ENCODE peak calls at places on chromosomes 2 and 18, in five cellular contexts. Z, F, M, K and V are unnamed samples.

GRCh38 chr18:62944454-62944853 is 229.1 kb downstream of the PHLPP1 start:
- DNase-seq in Z (peak; percentile 6), M (no peak), K (peak; percentile 34), F (no peak), V (no peak)

GRCh38 chr18:23138470-23138869 is 3.2 kb downstream of the CABLES1 start:
- DNase-seq in F (peak; percentile 25), M (no peak), Z (no peak), K (no peak), V (peak; percentile 63)

GRCh38 chr18:22641973-22642372 is 224.3 kb upstream of the CTAGE1 start:
- DNase-seq in F (no peak), K (peak; percentile 64), Z (no peak), M (no peak), V (no peak)

GRCh38 chr2:65647249-65647842 is 214.9 kb upstream of the SPRED2 start:
- DNase-seq in Z (no peak), M (no peak), F (no peak), K (no peak), V (no peak)

GRCh38 chr2:130864830-130865229 is 28.1 kb downstream of the ARHGEF4 start:
- DNase-seq in K (peak; percentile 99), Z (peak; percentile 8), F (peak; percentile 90), M (no peak), V (peak; percentile 36)

GRCh38 chr2:216565946-216566345 is 67.3 kb upstream of the IGFBP2 start:
- DNase-seq in Z (no peak), F (no peak), K (no peak), M (no peak), V (no peak)

GRCh38 chr2:225894240-225894980 is 494.9 kb downstream of the NYAP2 start:
- DNase-seq in F (no peak), Z (no peak), M (no peak), K (peak; percentile 56), V (no peak)

GRCh38 chr2:227871375-227871788 is at the start of gene DAW1:
- DNase-seq in Z (peak; percentile 4), M (peak; percentile 82), K (peak; percentile 88), F (peak; percentile 51), V (peak; percentile 69)

GRCh38 chr2:144426981-144427479 is 92.9 kb downstream of the ZEB2 start:
- DNase-seq in K (peak; percentile 57), Z (no peak), F (peak; percentile 16), M (no peak), V (no peak)

GRCh38 chr2:53373126-53373525 is 394.5 kb upstream of the CHAC2 start:
- DNase-seq in K (no peak), F (no peak), M (no peak), Z (no peak), V (no peak)

GRCh38 chr2:131156452-131157149 is 51.5 kb downstream of the PLEKHB2 start:
- DNase-seq in Z (no peak), K (no peak), M (no peak), F (no peak), V (no peak)

GRCh38 chr2:72923833-72924352 is 6.6 kb downstream of the EMX1 start:
- DNase-seq in F (no peak), M (peak; percentile 70), K (no peak), Z (no peak), V (no peak)

GRCh38 chr2:201579536-201579935 is 63.8 kb downstream of the TMEM237 start:
- DNase-seq in K (peak; percentile 81), M (no peak), Z (no peak), F (no peak), V (no peak)

GRCh38 chr2:128639693-128640092 is 321.0 kb upstream of the HS6ST1 start:
- DNase-seq in Z (no peak), M (peak; percentile 75), K (no peak), F (no peak), V (no peak)

GRCh38 chr2:236676131-236676873 is 106.7 kb downstream of the ACKR3 start:
- DNase-seq in M (no peak), Z (no peak), K (no peak), F (no peak), V (no peak)

GRCh38 chr18:13804305-13804704 is 19.6 kb upstream of the MC5R start:
- DNase-seq in M (peak; percentile 34), Z (no peak), F (no peak), K (no peak), V (no peak)

GRCh38 chr2:102122115-102122514 is 20.4 kb upstream of the IL1R1 start:
- DNase-seq in F (no peak), K (peak; percentile 80), M (no peak), Z (no peak), V (no peak)

GRCh38 chr2:133657591-133657990 is 89.3 kb upstream of the NCKAP5 start:
- DNase-seq in Z (no peak), F (no peak), K (no peak), M (no peak), V (no peak)

GRCh38 chr2:108621087-108621559 is 86.9 kb downstream of the LIMS1 start:
- DNase-seq in M (no peak), K (no peak), F (peak; percentile 40), Z (peak; percentile 87), V (no peak)

GRCh38 chr2:30931841-30932407 is 124.7 kb upstream of the CAPN13 start:
- DNase-seq in F (no peak), Z (peak; percentile 62), M (no peak), K (no peak), V (no peak)

GRCh38 chr2:99430614-99431258 is 59.1 kb downstream of the REV1 start:
- DNase-seq in Z (no peak), F (no peak), K (peak; percentile 21), M (no peak), V (no peak)

GRCh38 chr2:221581986-221582385 is 9.9 kb upstream of the EPHA4 start:
- DNase-seq in Z (no peak), K (no peak), M (no peak), F (no peak), V (no peak)

GRCh38 chr2:18771212-18771611 is 181.8 kb upstream of the NT5C1B start:
- DNase-seq in K (no peak), F (no peak), Z (no peak), M (no peak), V (no peak)

GRCh38 chr2:147715807-147716206 is 129.0 kb upstream of the ACVR2A start:
- DNase-seq in K (peak; percentile 11), M (no peak), F (no peak), Z (no peak), V (no peak)

GRCh38 chr2:192029089-192029488 is 165.6 kb downstream of the TMEFF2 start:
- DNase-seq in Z (peak; percentile 69), F (no peak), K (peak; percentile 25), M (no peak), V (peak; percentile 30)

GRCh38 chr2:159891917-159892691 is 94.1 kb upstream of the CD302 start:
- DNase-seq in F (no peak), M (no peak), Z (no peak), K (peak; percentile 40), V (no peak)

GRCh38 chr2:198953328-198953727 is 504.4 kb downstream of the SATB2 start:
- DNase-seq in Z (no peak), M (no peak), K (no peak), F (no peak), V (no peak)

GRCh38 chr2:169336677-169337076 is 25.7 kb downstream of the LRP2 start:
- DNase-seq in M (no peak), F (no peak), K (no peak), Z (no peak), V (no peak)

GRCh38 chr2:109526442-109526970 is 87.3 kb downstream of the SEPTIN10 start:
- DNase-seq in F (no peak), K (no peak), Z (no peak), M (peak; percentile 36), V (no peak)

GRCh38 chr2:137947032-137947713 is 17.1 kb upstream of the HNMT start:
- DNase-seq in F (no peak), Z (no peak), K (no peak), M (no peak), V (no peak)

GRCh38 chr2:137950238-137950637 is 14.0 kb upstream of the HNMT start:
- DNase-seq in Z (peak; percentile 55), K (no peak), F (no peak), M (no peak), V (no peak)

GRCh38 chr2:137948894-137949293 is 15.4 kb upstream of the HNMT start:
- DNase-seq in M (no peak), F (no peak), K (no peak), Z (no peak), V (no peak)

GRCh38 chr2:137946227-137946626 is 18.0 kb upstream of the HNMT start:
- DNase-seq in F (no peak), Z (no peak), M (no peak), K (no peak), V (no peak)

GRCh38 chr2:137947714-137948336 is 16.4 kb upstream of the HNMT start:
- DNase-seq in Z (peak; percentile 81), F (peak; percentile 82), M (peak; percentile 88), K (peak; percentile 83), V (peak; percentile 65)
- H3K4me3 ChIP-seq in Z (no peak overlapping the region), F (no peak overlapping the region), M (no peak overlapping the region), K (no peak overlapping the region), V (no peak overlapping the region)

GRCh38 chr2:96153991-96154431 is 8.8 kb upstream of the DUSP2 start:
- DNase-seq in F (no peak), K (no peak), Z (no peak), M (no peak), V (no peak)
- TF ChIP-seq CTCF in F (no peak), K (no peak), Z (peak; percentile 18), M (no peak), V (no peak)

GRCh38 chr18:2657788-2658458 is 2.4 kb downstream of the SMCHD1 start:
- DNase-seq in M (no peak), F (no peak), K (peak; percentile 74), Z (peak; percentile 58), V (no peak)
- H3K4me3 ChIP-seq in M (no peak overlapping the region), F (peak overlapping the region; percentile 80), K (peak overlapping the region; percentile 90), Z (peak overlapping the region; percentile 86), V (peak overlapping the region; percentile 78)

DNA sequence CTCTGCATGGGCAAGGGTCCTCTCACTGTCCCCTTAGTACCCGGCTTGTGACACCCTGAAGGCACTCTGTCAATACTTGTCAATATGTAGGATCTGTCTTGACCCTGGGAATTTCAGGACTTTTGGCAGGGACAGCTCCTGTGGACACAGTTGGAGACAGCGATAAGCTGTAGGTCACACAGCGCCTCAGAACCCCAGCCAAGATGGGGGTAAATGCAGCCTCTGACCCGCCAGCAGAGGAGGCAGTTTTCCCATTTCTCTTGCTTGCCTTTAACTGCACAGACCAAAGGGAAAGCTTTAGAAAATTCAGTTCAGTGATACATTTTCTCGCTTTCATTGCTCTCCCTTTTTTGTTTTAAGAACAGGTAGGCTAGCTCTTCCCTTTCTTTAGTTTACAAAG is 54.8 kb upstream of the KLHL29 start:
- DNase-seq in Z (peak; percentile 41), M (no peak), F (no peak), K (peak; percentile 28), V (no peak)
- TF ChIP-seq CTCF in Z (peak; percentile 53), M (no peak), F (no peak), K (peak; percentile 20), V (peak; percentile 44)

GRCh38 chr18:26551217-26551708 is 2.9 kb upstream of the KCTD1 start:
- DNase-seq in K (no peak), F (no peak), M (no peak), Z (no peak), V (no peak)
- H3K4me3 ChIP-seq in K (peak overlapping the region; percentile 16), F (no peak overlapping the region), M (no peak overlapping the region), Z (no peak overlapping the region), V (no peak overlapping the region)